ENCODE peak calls at places on chromosomes 7 and 10, in nine cellular contexts. S is Calu3; G is stromal cell of bone marrow; F is NCI-H2081; A is aorta; T is hepatic stellate cell; Y is stimulated activated naive CD8-positive, alpha-beta T cell treated with anti-CD3 and anti-CD28 coated beads, Interleukin-15, Interleukin-2, amounts not matched to agents 100 U/mL and 50 U/mL, for 24 hours; E is effector memory CD8-positive, alpha-beta T cell; U is SK-N-SH. W is an unnamed sample.
A peak's percentile ranks its signal among the peaks of the same experiment; 100 is the strongest.

GRCh38 chr7:151078233-151079040 is 2.2 kb downstream of the FASTK start:
- DNase-seq in F (no peak), E (no peak), Y (no peak), G (no peak), S (no peak), T (peak; percentile 47), A (no peak), U (no peak), W (no peak)

GRCh38 chr7:42931447-42931833 is 534 bp downstream of the PSMA2 start:
- DNase-seq in G (no peak), S (no peak), A (no peak), T (no peak), E (no peak), U (no peak), F (no peak), Y (peak; percentile 13), W (no peak)

GRCh38 chr7:24732646-24733413 is 24.4 kb downstream of the GSDME start:
- DNase-seq in G (peak; percentile 52), S (no peak), U (no peak), Y (no peak), F (no peak), E (no peak), A (no peak), T (no peak), W (no peak)

GRCh38 chr10:55233505-55233904 is 432.5 kb upstream of the PCDH15 start:
- DNase-seq in T (no peak), U (no peak), E (no peak), S (no peak), Y (no peak), F (no peak), G (no peak), A (no peak), W (no peak)

GRCh38 chr7:105975770-105976428 is 12.8 kb downstream of the CDHR3 start:
- DNase-seq in T (peak; percentile 11), G (peak; percentile 31), E (no peak), Y (no peak), U (no peak), S (no peak), F (no peak), A (no peak), W (no peak)

GRCh38 chr7:7808156-7808555 is 89.7 kb upstream of the RPA3 start:
- DNase-seq in G (no peak), E (no peak), T (no peak), A (no peak), U (no peak), Y (no peak), F (no peak), S (no peak), W (peak; percentile 53)

GRCh38 chr10:99858849-99859248 is 76.4 kb downstream of the ABCC2 start:
- DNase-seq in A (no peak), S (no peak), Y (no peak), U (no peak), G (no peak), T (no peak), E (no peak), F (no peak), W (no peak)

GRCh38 chr10:131310054-131310903 is 1.2 kb downstream of the TCERG1L start:
- DNase-seq in U (no peak), Y (no peak), A (no peak), G (no peak), S (no peak), T (no peak), F (no peak), E (no peak), W (no peak)

GRCh38 chr10:114754445-114755320 is 66.9 kb upstream of the FHIP2A start:
- DNase-seq in Y (no peak), E (no peak), U (no peak), G (no peak), F (no peak), A (no peak), T (no peak), S (no peak), W (no peak)

GRCh38 chr10:30821994-30822692 is 192.6 kb upstream of the LYZL2 start:
- DNase-seq in F (no peak), S (no peak), G (no peak), E (no peak), Y (no peak), A (no peak), T (no peak), U (no peak), W (no peak)

GRCh38 chr10:79985481-79986072 is 36.7 kb upstream of the SFTPD start:
- DNase-seq in A (no peak), F (no peak), T (no peak), E (no peak), U (no peak), G (no peak), S (no peak), Y (no peak), W (no peak)

GRCh38 chr10:69899727-69900595 is 98.3 kb downstream of the COL13A1 start:
- DNase-seq in T (no peak), Y (no peak), A (no peak), E (no peak), U (no peak), F (no peak), S (no peak), G (no peak), W (no peak)

GRCh38 chr10:83612050-83612449 is 527.3 kb upstream of the GHITM start:
- DNase-seq in Y (no peak), U (no peak), E (no peak), S (no peak), G (peak; percentile 46), F (no peak), T (peak; percentile 34), A (no peak), W (peak; percentile 83)

GRCh38 chr7:158422551-158423189 is 165.0 kb downstream of the PTPRN2 start:
- DNase-seq in F (no peak), U (no peak), T (no peak), E (no peak), A (no peak), S (no peak), G (no peak), Y (no peak), W (no peak)

GRCh38 chr10:100338434-100339036 is 8.5 kb upstream of the SCD start:
- DNase-seq in F (peak; percentile 55), S (peak; percentile 74), G (no peak), A (peak; percentile 90), Y (peak; percentile 85), U (peak; percentile 78), T (peak; percentile 73), E (peak; percentile 81), W (no peak)

GRCh38 chr10:119006451-119007210 is 22.9 kb upstream of the NANOS1 start:
- DNase-seq in G (peak; percentile 97), Y (no peak), E (no peak), F (no peak), A (no peak), S (peak; percentile 49), T (peak; percentile 84), U (peak; percentile 48), W (peak; percentile 93)

GRCh38 chr7:123580406-123581161 is 21.0 kb upstream of the ASB15 start:
- DNase-seq in U (peak; percentile 34), A (no peak), G (peak; percentile 21), T (peak; percentile 11), F (peak; percentile 41), E (no peak), S (peak; percentile 40), Y (no peak), W (peak; percentile 27)

GRCh38 chr7:18667466-18667865 is 171.9 kb downstream of the HDAC9 start:
- DNase-seq in T (peak; percentile 6), U (no peak), A (no peak), Y (no peak), E (no peak), F (no peak), G (peak; percentile 30), S (peak; percentile 7), W (peak; percentile 49)

GRCh38 chr7:69739182-69739581 is 140.9 kb downstream of the AUTS2 start:
- DNase-seq in G (no peak), U (no peak), F (no peak), A (no peak), S (no peak), Y (peak; percentile 33), E (no peak), T (no peak), W (no peak)

GRCh38 chr7:75989726-75990388 is 4.5 kb downstream of the TMEM120A start:
- DNase-seq in F (no peak), T (no peak), S (no peak), E (no peak), Y (no peak), G (no peak), U (peak; percentile 68), A (no peak), W (no peak)

GRCh38 chr10:116708386-116708785 is 34.0 kb downstream of the HSPA12A start:
- DNase-seq in S (no peak), F (no peak), E (no peak), Y (no peak), A (no peak), U (no peak), G (peak; percentile 69), T (peak; percentile 72), W (no peak)

GRCh38 chr10:7971949-7972348 is 82.5 kb upstream of the GATA3 start:
- DNase-seq in E (no peak), F (no peak), T (no peak), G (no peak), U (no peak), A (no peak), Y (no peak), S (no peak), W (no peak)

GRCh38 chr7:116185956-116186355 is 24.4 kb upstream of the TES start:
- DNase-seq in G (no peak), S (no peak), U (no peak), E (no peak), T (no peak), F (no peak), Y (no peak), A (no peak), W (no peak)

GRCh38 chr7:768881-769504 is 41.9 kb upstream of the PRKAR1B start:
- DNase-seq in S (no peak), A (no peak), G (no peak), Y (no peak), F (no peak), T (no peak), E (no peak), U (peak; percentile 78), W (no peak)

GRCh38 chr10:62437696-62438095 is 63.5 kb downstream of the ZNF365 start:
- DNase-seq in T (peak; percentile 18), Y (no peak), G (peak; percentile 54), E (peak; percentile 31), A (no peak), S (peak; percentile 59), U (peak; percentile 29), F (peak; percentile 48), W (peak; percentile 75)

GRCh38 chr7:86908948-86909347 is 150.5 kb downstream of the ELAPOR2 start:
- DNase-seq in G (no peak), U (no peak), E (no peak), F (no peak), Y (no peak), S (no peak), T (no peak), A (no peak), W (no peak)

GRCh38 chr7:32507416-32507815 is 12.1 kb downstream of the AVL9 start:
- DNase-seq in G (no peak), E (no peak), T (no peak), S (no peak), A (no peak), U (no peak), F (no peak), Y (no peak), W (peak; percentile 41)

GRCh38 chr7:28160551-28160991 is 20.0 kb downstream of the JAZF1 start:
- DNase-seq in A (no peak), T (peak; percentile 62), Y (no peak), G (no peak), U (no peak), S (no peak), F (no peak), E (no peak), W (peak; percentile 32)

GRCh38 chr10:93703066-93703465 is 674 bp upstream of the FRA10AC1 start:
- DNase-seq in E (no peak), S (no peak), Y (peak; percentile 10), G (no peak), A (no peak), F (no peak), U (peak; percentile 13), T (no peak), W (no peak)

GRCh38 chr7:47328392-47329319 is 253.3 kb downstream of the TNS3 start:
- DNase-seq in U (no peak), E (no peak), A (peak; percentile 19), F (no peak), T (peak; percentile 50), Y (no peak), S (no peak), G (no peak), W (no peak)

GRCh38 chr7:87463982-87464381 is 11.5 kb downstream of the ABCB4 start:
- DNase-seq in U (no peak), Y (no peak), A (no peak), S (no peak), F (no peak), E (no peak), T (no peak), G (no peak), W (no peak)